ENCODE peak calls at places on chromosomes 6 and 20, in four cellular contexts. Z, O, R and Y are unnamed samples. For H3K9me3 and H3K4me1, the result is how much of the 10 kb centered on the place peaks cover.

GRCh38 chr6:151716446-151717047 is 90.9 kb upstream of the ESR1 start:
- DNase-seq in Z (no peak), R (no peak), O (no peak), Y (no peak)

GRCh38 chr6:89941847-89942497 is 47.7 kb downstream of the GJA10 start:
- DNase-seq in O (no peak), Z (no peak), R (no peak), Y (no peak)

GRCh38 chr6:142839686-142840040 is 105.3 kb downstream of the HIVEP2 start:
- DNase-seq in Z (no peak), O (no peak), R (no peak), Y (no peak)

GRCh38 chr6:41967312-41968287 is 26.0 kb upstream of the CCND3 start:
- DNase-seq in R (no peak), Z (no peak), O (no peak), Y (peak)

GRCh38 chr6:116220172-116220571 is 33.7 kb downstream of the TSPYL4 start:
- DNase-seq in O (no peak), Z (no peak), R (no peak), Y (no peak)

GRCh38 chr6:43916924-43917877 is 147.2 kb downstream of the VEGFA start:
- DNase-seq in R (no peak), Z (peak), O (no peak), Y (no peak)

GRCh38 chr6:134676307-134677281 is 273.3 kb downstream of the ALDH8A1 start:
- DNase-seq in O (no peak), R (no peak), Z (no peak), Y (no peak)

GRCh38 chr20:43914697-43915208 is at the start of gene TOX2:
- DNase-seq in R (no peak), O (peak), Z (no peak), Y (peak)

GRCh38 chr6:20658053-20658452 is 123.8 kb downstream of the CDKAL1 start:
- DNase-seq in R (no peak), Z (no peak), O (no peak), Y (no peak)

GRCh38 chr20:52280407-52280806 is 88.8 kb upstream of the ZFP64 start:
- DNase-seq in O (no peak), R (no peak), Z (no peak), Y (no peak)

GRCh38 chr6:27582928-27583725 is 110.2 kb upstream of the ZNF184 start:
- DNase-seq in O (no peak), R (no peak), Z (no peak), Y (peak)

GRCh38 chr20:62183426-62184142 is 756 bp downstream of the MTG2 start:
- DNase-seq in Z (no peak), O (no peak), R (no peak), Y (no peak)

GRCh38 chr6:80433010-80433665 is 326.7 kb downstream of the BCKDHB start:
- DNase-seq in O (no peak), R (no peak), Z (no peak), Y (no peak)

GRCh38 chr6:26022166-26022510 is 59.5 kb downstream of the TRIM38 start:
- DNase-seq in O (no peak), R (no peak), Z (peak), Y (peak)

GRCh38 chr6:167858086-167858591 is 31.4 kb downstream of the AFDN start:
- DNase-seq in Z (no peak), O (no peak), R (no peak), Y (no peak)

GRCh38 chr6:4355241-4355640 is 219.9 kb upstream of the ECI2 start:
- DNase-seq in Z (no peak), R (no peak), O (no peak), Y (no peak)

GRCh38 chr6:30344868-30345671 is at the start of gene RPP21:
- DNase-seq in R (peak), Z (peak), O (peak), Y (peak)

GRCh38 chr6:5457983-5458683 is 196.8 kb downstream of the FARS2 start:
- DNase-seq in O (no peak), Z (no peak), R (no peak), Y (no peak)

GRCh38 chr6:70124882-70125535 is 177.9 kb downstream of the COL9A1 start:
- DNase-seq in R (no peak), Z (no peak), O (no peak), Y (no peak)

GRCh38 chr6:128432394-128432793 is 88.0 kb downstream of the PTPRK start:
- DNase-seq in O (no peak), Z (no peak), R (no peak), Y (no peak)

GRCh38 chr6:132079286-132079685 is 128.1 kb upstream of the CCN2 start:
- DNase-seq in R (no peak), O (no peak), Z (no peak), Y (no peak)

GRCh38 chr6:170035896-170036295 is 255.0 kb downstream of the DLL1 start:
- DNase-seq in O (no peak), Z (peak), R (no peak), Y (no peak)

GRCh38 chr6:83757021-83757420 is 48.1 kb upstream of the SNAP91 start:
- DNase-seq in Z (no peak), O (no peak), R (no peak), Y (no peak)
- H3K9me3 ChIP-seq in Z (under half), O (under half), R (under half), Y (under half)

GRCh38 chr20:20226554-20226953 is 141.3 kb upstream of the INSM1 start:
- DNase-seq in R (no peak), Z (no peak), O (no peak), Y (no peak)
- H3K4me1 ChIP-seq in R (under half), Z (under half), O (under half), Y (under half)

GRCh38 chr6:22647671-22648070 is 78.3 kb downstream of the HDGFL1 start:
- DNase-seq in O (no peak), R (no peak), Z (no peak), Y (no peak)
- H3K9me3 ChIP-seq in O (under half), R (under half), Z (under half), Y (under half)

GRCh38 chr20:47305667-47306066 is 50.8 kb downstream of the ZMYND8 start:
- DNase-seq in R (no peak), O (no peak), Z (no peak), Y (no peak)

GRCh38 chr20:47303736-47304135 is 52.8 kb downstream of the ZMYND8 start:
- DNase-seq in O (no peak), R (no peak), Z (no peak), Y (no peak)

GRCh38 chr20:47306755-47307370 is 49.6 kb downstream of the ZMYND8 start:
- DNase-seq in O (no peak), R (no peak), Z (no peak), Y (no peak)

GRCh38 chr20:47304287-47304686 is 52.2 kb downstream of the ZMYND8 start:
- DNase-seq in Z (no peak), R (no peak), O (no peak), Y (no peak)

GRCh38 chr20:47306095-47306494 is 50.4 kb downstream of the ZMYND8 start:
- DNase-seq in O (no peak), Z (no peak), R (no peak), Y (no peak)
- H3K4me1 ChIP-seq in O (under half), Z (under half), R (under half), Y (under half)